ENCODE peak calls at places on chromosomes 4 and X, in eight cellular contexts. X is neural progenitor cell, W is HCT116, P is GM23338, D is PC-3, B is OCI-LY7, Y is SK-N-SH, C is MM.1S. L is an unnamed sample.

GRCh38 chr4:33160126-33160525 is 2440.0 kb downstream of the PCDH7 start:
- DNase-seq in C (peak), D (peak), Y (no peak), P (peak), X (peak), W (peak), B (peak), L (peak)

GRCh38 chr4:184747034-184747830 is 13.3 kb upstream of the CENPU start:
- DNase-seq in C (peak), B (no peak), X (no peak), Y (no peak), D (no peak), P (peak), W (no peak), L (no peak)

GRCh38 chr4:104490770-104491395 is 3.8 kb downstream of the CXXC4 start:
- DNase-seq in C (peak), W (no peak), Y (peak), P (peak), D (peak), B (peak), X (peak), L (peak)

GRCh38 chrX:16671005-16671404 is 21.0 kb downstream of the S100G start:
- DNase-seq in B (peak), Y (peak), D (peak), C (peak), P (peak), W (peak), X (peak), L (peak)

GRCh38 chr4:2059034-2059725 is at the start of gene NAT8L:
- DNase-seq in X (peak), D (peak), Y (peak), W (peak), C (no peak), P (peak), B (peak), L (peak)

GRCh38 chrX:43836435-43837184 is 45.6 kb downstream of the MAOB start:
- DNase-seq in B (peak), C (no peak), X (peak), D (peak), W (peak), P (peak), Y (peak), L (peak)

GRCh38 chr4:168604496-168605373 is 107.9 kb downstream of the PALLD start:
- DNase-seq in B (no peak), D (peak), W (peak), P (peak), C (no peak), X (peak), Y (no peak), L (peak)

GRCh38 chr4:158605393-158605792 is 66.3 kb downstream of the C4orf46 start:
- DNase-seq in C (no peak), Y (no peak), X (no peak), B (no peak), D (no peak), W (no peak), P (no peak), L (no peak)

GRCh38 chr4:8251110-8251883 is 18.3 kb upstream of the HTRA3 start:
- DNase-seq in C (no peak), P (no peak), B (no peak), X (no peak), D (no peak), W (no peak), Y (no peak), L (no peak)

GRCh38 chr4:133997440-133997839 is 204.1 kb downstream of the PABPC4L start:
- DNase-seq in X (no peak), B (no peak), D (peak), P (no peak), W (no peak), Y (no peak), C (no peak), L (peak)

GRCh38 chr4:111811661-111812060 is 333.6 kb upstream of the FAM241A start:
- DNase-seq in C (no peak), B (no peak), X (no peak), Y (no peak), D (no peak), P (no peak), W (no peak), L (no peak)

GRCh38 chrX:32408389-32408788 is 803.0 kb downstream of the DMD start:
- DNase-seq in C (peak), B (peak), W (no peak), P (peak), D (peak), Y (peak), X (no peak), L (no peak)

GRCh38 chr4:28378109-28378830 is 1517.6 kb downstream of the STIM2 start:
- DNase-seq in B (no peak), C (no peak), W (no peak), P (peak), X (peak), D (no peak), Y (no peak), L (peak)

GRCh38 chrX:85244411-85245210 is 820 bp downstream of the ZNF711 start:
- DNase-seq in D (no peak), P (peak), Y (peak), B (peak), X (peak), W (no peak), C (no peak), L (peak)

GRCh38 chrX:49103637-49104036 is 19.9 kb downstream of the GPKOW start:
- DNase-seq in X (no peak), P (no peak), D (no peak), W (no peak), Y (no peak), B (no peak), C (no peak), L (no peak)

GRCh38 chrX:22922961-22923360 is 76.8 kb upstream of the DDX53 start:
- DNase-seq in P (no peak), Y (no peak), X (no peak), C (no peak), D (peak), B (no peak), W (no peak), L (peak)

GRCh38 chr4:155552180-155552579 is 114.5 kb upstream of the GUCY1A1 start:
- DNase-seq in X (no peak), Y (no peak), P (no peak), W (no peak), D (peak), C (no peak), B (no peak), L (peak)

GRCh38 chr4:36551697-36552214 is 270.3 kb downstream of the DTHD1 start:
- DNase-seq in C (no peak), P (peak), X (no peak), B (no peak), D (peak), Y (no peak), W (peak), L (no peak)

DNA sequence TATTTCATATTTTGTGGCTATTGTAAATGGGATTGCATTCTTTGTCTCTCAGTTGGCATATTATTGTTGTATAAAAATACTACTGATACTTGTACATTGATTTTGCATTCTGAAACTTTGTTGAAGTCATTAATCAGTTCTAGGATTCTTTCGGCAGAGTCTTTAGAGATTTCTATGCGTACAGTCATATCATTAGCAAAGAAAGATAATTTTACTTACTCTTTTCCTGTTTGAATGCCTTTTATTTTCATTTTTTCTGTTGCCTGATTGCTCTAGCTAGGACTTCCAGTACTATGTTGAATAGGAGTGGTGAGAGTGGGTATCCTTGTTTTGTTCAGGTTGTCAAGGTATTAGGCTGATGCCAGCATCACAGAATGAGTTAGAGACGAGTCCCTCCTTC is 722.0 kb upstream of the PCDH10 start:
- DNase-seq in W (no peak), B (no peak), X (no peak), C (no peak), D (no peak), P (no peak), Y (no peak), L (no peak)
- TF ChIP-seq EZH2phosphoT487 in W (no peak), B (no peak), X (no peak), C (no peak), D (no peak), P (no peak), Y (no peak), L (no peak)

GRCh38 chrX:154751121-154751668 is 318 bp upstream of the GAB3 start:
- DNase-seq in B (no peak), Y (no peak), P (peak), X (no peak), C (peak), W (no peak), D (no peak), L (no peak)

GRCh38 chrX:154750301-154751120 is at the start of gene GAB3:
- DNase-seq in X (peak), B (no peak), D (peak), W (no peak), P (peak), C (peak), Y (peak), L (peak)

GRCh38 chrX:154749856-154750255 is 1.0 kb downstream of the GAB3 start:
- DNase-seq in X (no peak), W (no peak), D (no peak), B (no peak), Y (no peak), C (no peak), P (no peak), L (peak)

GRCh38 chrX:154751669-154752271 is 893 bp upstream of the GAB3 start:
- DNase-seq in Y (no peak), P (no peak), C (no peak), X (no peak), W (no peak), B (no peak), D (no peak), L (no peak)

DNA sequence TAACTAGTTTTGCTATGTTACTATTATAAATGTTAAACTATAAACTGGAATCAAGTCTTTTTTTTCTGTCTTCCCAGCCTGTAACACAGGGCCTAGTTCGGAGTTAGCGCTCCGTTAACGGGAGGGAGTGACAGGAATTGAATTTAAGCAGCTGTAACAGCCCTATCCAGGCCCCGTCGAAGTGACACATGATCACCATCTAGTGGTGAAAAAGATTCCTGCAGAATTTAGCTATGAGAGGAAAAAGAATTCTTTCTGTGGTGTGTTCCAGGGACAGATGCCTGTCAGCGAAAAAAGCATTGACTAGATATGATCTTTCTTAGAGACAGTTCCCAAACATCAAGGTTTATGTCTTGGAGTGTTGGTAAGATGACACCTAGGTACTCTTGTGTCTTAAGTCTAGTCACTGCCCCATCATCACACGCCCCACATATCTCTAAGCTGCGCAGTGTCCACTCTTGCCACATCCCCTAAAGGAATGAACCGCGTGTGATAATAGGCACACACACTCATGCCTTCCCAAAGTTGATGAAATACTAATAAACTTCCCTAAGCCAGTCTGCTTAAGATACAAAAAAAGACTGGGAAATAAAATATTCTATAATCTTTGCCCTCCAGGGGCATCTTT is 2.1 kb downstream of the GAB3 start:
- DNase-seq in B (peak), D (peak), P (peak), X (peak), C (peak), Y (peak), W (no peak), L (peak)
- TF ChIP-seq EZH2phosphoT487 in B (no peak), D (no peak), P (no peak), X (no peak), C (no peak), Y (no peak), W (no peak), L (no peak)

DNA sequence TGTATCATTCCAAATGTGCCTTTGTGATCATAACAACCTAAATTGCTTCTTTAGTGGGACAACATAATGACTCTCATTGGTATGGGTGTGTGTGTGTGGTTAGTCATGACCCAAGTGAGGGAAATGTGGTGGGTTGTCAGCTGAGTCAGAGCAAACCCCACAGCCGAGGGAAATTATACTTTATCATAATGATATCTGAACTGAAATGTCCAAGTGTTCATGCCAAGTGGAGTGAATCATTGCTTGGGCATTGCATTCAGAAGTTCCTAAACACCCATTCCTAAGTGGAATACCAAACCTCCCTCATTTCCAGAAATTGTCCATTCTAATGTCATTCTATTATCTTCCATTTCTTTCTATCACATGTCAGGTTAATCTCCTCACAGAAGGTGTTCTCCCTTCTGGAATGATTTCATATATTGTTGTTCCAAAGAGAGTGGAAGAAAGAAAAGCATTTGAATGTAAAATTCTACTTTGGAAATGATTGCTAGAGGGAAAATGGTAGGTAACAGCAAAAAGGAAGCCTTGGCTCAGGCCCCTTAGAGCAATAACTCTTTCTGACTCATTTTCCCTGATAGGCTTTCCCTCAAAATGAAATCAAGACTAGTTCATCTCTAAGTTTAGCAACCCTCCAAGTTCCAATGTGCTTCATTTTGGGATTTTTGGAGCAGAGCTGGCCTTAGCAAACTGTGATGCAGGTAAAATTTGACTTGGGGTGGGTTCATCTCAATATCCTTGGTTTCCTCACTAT is 230.7 kb upstream of the KCNIP4 start:
- DNase-seq in X (no peak), D (peak), W (no peak), C (no peak), Y (no peak), B (no peak), P (no peak), L (peak)
- TF ChIP-seq EZH2phosphoT487 in X (no peak), D (no peak), W (no peak), C (no peak), Y (no peak), B (no peak), P (no peak), L (peak)

DNA sequence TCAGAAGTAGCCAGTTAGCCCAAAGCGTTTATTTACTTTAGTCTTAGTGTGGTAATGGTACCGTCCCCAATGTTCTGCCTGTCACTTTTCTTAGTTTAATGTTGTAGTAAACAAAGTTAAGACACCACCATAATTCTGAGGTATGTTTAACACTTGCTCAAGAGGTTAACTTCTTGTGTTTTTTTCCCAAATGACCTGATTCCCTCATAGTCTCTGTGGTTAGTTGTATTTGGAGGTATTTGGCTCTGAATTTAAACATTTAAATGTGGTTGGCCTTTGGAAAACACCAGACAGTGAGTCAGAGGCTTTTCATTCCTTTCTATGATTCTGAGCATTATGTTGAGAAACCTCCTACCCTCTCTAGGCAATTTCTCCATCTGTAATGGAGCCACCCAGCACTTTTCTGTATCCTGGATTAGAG is 47.9 kb downstream of the CXCL1 start:
- DNase-seq in P (no peak), Y (no peak), C (no peak), X (no peak), W (no peak), B (no peak), D (peak), L (peak)
- TF ChIP-seq EZH2phosphoT487 in P (no peak), Y (no peak), C (no peak), X (no peak), W (no peak), B (no peak), D (no peak), L (peak)

DNA sequence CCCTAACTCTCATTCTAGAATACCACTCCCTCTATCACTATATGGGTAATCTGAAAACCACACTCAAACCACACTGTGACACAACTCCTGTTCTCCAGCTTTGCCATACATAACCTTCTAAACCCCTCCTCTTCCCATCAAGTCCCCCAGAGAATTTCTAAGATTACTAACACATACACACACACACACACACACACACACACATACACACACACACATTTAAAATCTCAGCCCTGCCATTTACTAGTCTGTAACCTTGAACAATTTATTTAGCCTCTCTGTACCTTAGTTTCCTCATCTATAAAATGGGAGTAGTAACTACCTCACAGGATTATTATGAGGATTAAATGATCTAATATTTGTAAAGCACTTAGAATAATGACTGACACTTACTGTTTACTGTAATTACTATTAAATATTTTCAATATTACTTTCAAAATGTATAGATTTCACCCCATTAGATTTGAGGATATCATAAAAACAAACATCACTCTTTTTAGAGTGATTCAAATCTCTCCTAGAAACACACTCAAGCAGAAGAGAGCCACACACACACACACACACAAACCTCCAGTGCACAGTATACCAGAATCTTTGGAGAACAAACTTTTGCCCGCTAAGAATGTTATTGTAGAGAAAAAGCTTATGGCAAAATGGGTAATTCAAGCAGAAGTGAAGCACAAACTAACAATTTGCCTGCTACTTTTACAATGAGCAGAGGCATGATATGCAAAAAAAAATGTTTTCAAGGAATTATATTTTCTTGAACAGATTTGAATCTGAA is 3.8 kb downstream of the ANKRD50 start:
- DNase-seq in D (no peak), X (no peak), Y (no peak), B (no peak), P (no peak), C (no peak), W (no peak), L (no peak)
- TF ChIP-seq EZH2phosphoT487 in D (no peak), X (no peak), Y (no peak), B (no peak), P (no peak), C (no peak), W (no peak), L (no peak)